ENCODE peak calls at places on chromosomes 13 and 19, in five cellular contexts. F is HepG2, V is A549, K is GM12878, S is K562. J is an unnamed sample.

GRCh38 chr13:107348931-107349330 is 781.0 kb upstream of the ARGLU1 start:
- DNase-seq in F (no peak), V (no peak), K (no peak), S (no peak), J (no peak)

GRCh38 chr19:49333426-49334288 is 1.5 kb upstream of the CD37 start:
- DNase-seq in F (no peak), V (no peak), K (peak), S (no peak), J (no peak)

GRCh38 chr13:22047082-22047784 is 376.4 kb downstream of the FGF9 start:
- DNase-seq in F (peak), V (no peak), K (no peak), S (no peak), J (no peak)

GRCh38 chr13:26051231-26052135 is at the start of gene SHISA2:
- DNase-seq in F (no peak), V (no peak), K (no peak), S (no peak), J (peak)

GRCh38 chr13:42405665-42406390 is 133.9 kb downstream of the AKAP11 start:
- DNase-seq in F (no peak), V (no peak), K (peak), S (no peak), J (no peak)

GRCh38 chr19:15374105-15374651 is 5.4 kb downstream of the AKAP8 start:
- DNase-seq in F (no peak), V (no peak), K (no peak), S (no peak), J (no peak)

GRCh38 chr19:18233224-18233825 is 7.1 kb upstream of the PDE4C start:
- DNase-seq in F (peak), V (peak), K (no peak), S (peak), J (peak)

GRCh38 chr19:18270304-18270703 is 3.9 kb downstream of the IQCN start:
- DNase-seq in F (no peak), V (no peak), K (no peak), S (no peak), J (no peak)

GRCh38 chr13:74324338-74324737 is 190.1 kb upstream of the KLF12 start:
- DNase-seq in F (no peak), V (no peak), K (no peak), S (no peak), J (no peak)

GRCh38 chr19:18763674-18764590 is 27.2 kb downstream of the COMP start:
- DNase-seq in F (no peak), V (no peak), K (no peak), S (peak), J (no peak)

GRCh38 chr19:48624791-48625723 is 5.8 kb downstream of the SPHK2 start:
- DNase-seq in F (no peak), V (no peak), K (no peak), S (no peak), J (no peak)

GRCh38 chr19:23145617-23146415 is 29.0 kb downstream of the ZNF730 start:
- DNase-seq in F (no peak), V (no peak), K (no peak), S (no peak), J (no peak)

GRCh38 chr19:49837009-49837310 is 14.0 kb upstream of the PTOV1 start:
- DNase-seq in F (no peak), V (no peak), K (no peak), S (no peak), J (no peak)

GRCh38 chr13:99176309-99177276 is 24.1 kb upstream of the UBAC2 start:
- DNase-seq in F (peak), V (peak), K (no peak), S (peak), J (peak)

GRCh38 chr19:664913-665443 is 2.0 kb upstream of the RNF126 start:
- DNase-seq in F (peak), V (peak), K (no peak), S (peak), J (peak)
- H3K27ac ChIP-seq in F (no peak), V (peak), K (no peak), S (no peak), J (no peak)

DNA sequence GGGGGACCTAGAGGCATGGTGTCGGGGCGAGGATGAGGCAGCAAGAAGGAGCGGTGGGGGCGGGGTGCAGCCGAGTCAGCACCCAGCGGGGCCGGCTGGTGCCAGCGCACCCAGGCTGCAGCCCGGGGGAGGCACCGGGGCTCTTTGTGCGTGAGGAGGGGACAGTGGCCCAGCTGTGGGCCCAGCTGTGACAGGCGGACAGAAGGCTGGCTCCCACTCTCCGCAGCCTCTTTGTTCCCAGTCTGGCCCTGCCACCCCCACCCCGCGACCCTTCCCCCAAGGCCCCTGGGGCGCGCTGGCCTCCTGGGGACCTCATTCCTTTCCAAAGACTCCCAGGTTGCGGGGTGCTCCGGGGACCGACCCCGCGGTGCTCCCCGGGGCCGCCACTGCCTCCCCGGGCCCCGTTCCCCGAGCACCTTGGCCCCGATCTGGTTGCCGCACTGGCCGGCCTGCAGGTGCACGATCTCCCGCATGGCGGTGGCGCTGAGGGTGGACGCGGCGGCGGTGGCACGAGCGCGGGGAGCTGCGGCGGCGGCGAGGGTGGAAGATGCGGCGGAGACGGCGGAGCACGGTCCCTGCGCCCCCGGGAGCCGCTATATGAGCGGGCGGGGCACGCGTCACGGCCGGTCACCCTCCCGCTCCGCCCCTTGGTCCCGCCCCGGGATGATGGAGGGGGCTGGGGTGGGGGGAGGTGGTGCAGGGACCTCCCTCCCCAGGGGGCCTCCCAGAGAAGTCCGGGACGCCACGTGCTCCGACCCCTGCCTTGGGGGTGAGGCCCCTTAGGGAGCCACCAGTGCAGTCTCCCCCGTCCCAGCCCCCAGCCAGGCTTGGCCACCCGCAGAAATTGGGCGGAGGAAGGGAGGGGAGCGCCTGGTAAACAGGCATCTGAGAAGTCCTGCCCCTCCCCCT is at the start of gene TUBB4A:
- DNase-seq in F (no peak), V (peak), K (no peak), S (peak), J (no peak)
- TF ChIP-seq MYC in F (no peak), V (no peak), K (no peak), S (no peak), J (no peak)

GRCh38 chr13:97235549-97236206 is 13.5 kb downstream of the MBNL2 start:
- DNase-seq in F (no peak), V (no peak), K (no peak), S (no peak), J (peak)
- H3K27ac ChIP-seq in F (no peak), V (no peak), K (no peak), S (no peak), J (peak)

GRCh38 chr19:42023121-42023942 is 29.3 kb upstream of the ATP1A3 start:
- DNase-seq in F (peak), V (peak), K (no peak), S (peak), J (no peak)
- TF ChIP-seq MYC in F (no peak), V (no peak), K (no peak), S (no peak), J (no peak)

GRCh38 chr13:20579193-20579592 is 12.2 kb downstream of the IFT88 start:
- DNase-seq in F (no peak), V (no peak), K (no peak), S (no peak), J (no peak)
- H3K27ac ChIP-seq in F (no peak), V (no peak), K (no peak), S (no peak), J (no peak)

GRCh38 chr19:29672933-29673336 is 7.7 kb downstream of the PLEKHF1 start:
- DNase-seq in F (no peak), V (no peak), K (peak), S (no peak), J (no peak)
- TF ChIP-seq MYC in F (no peak), V (no peak), K (peak), S (no peak), J (no peak)

GRCh38 chr19:2079076-2079864 is 16.9 kb downstream of the MOB3A start:
- DNase-seq in F (no peak), V (no peak), K (no peak), S (no peak), J (no peak)
- H3K27ac ChIP-seq in F (no peak), V (no peak), K (no peak), S (no peak), J (no peak)

J was measured in endothelial cell of umbilical vein.